ENCODE peak calls at places on chromosome 11, in ten cellular contexts. C is endothelial cell of umbilical vein; Y is stimulated activated CD8-positive, alpha-beta memory T cell treated with anti-CD3 and anti-CD28 coated beads, Interleukin-7, amount 100 ng/mL, for 48 hours; Q is activated T-helper 1 cell treated with anti-CD3 and anti-CD28 coated beads, Interleukin-12 subunit alpha, Interleukin-12 subunit beta, Interleukin-2, Interleukin-4 antibody, amounts not matched to agents 30 ng/mL and 10 ng/mL and 1 ng/mL, durations not matched to agents 14 hours and 24 hours and 36 hours; O is substantia nigra; X is aorta; T is stimulated activated CD4-positive, alpha-beta T cell treated with anti-CD3 and anti-CD28 coated beads, Interleukin-15, amount 100 ng/mL, for 1 hour; V is hypothalamus; E is activated CD4-positive, alpha-beta T cell treated with anti-CD3 and anti-CD28 coated beads for 36 hours; L is activated naive CD8-positive, alpha-beta T cell treated with anti-CD3 and anti-CD28 coated beads, Interleukin-2, amount 10 ng/mL, durations not matched to agents 7 days and 5 days. N is an unnamed sample.
A peak's percentile ranks its signal among the peaks of the same experiment; 100 is the strongest.

GRCh38 chr11:1472180-1473005 is 14.2 kb downstream of the MOB2 start:
- DNase-seq in E (no peak), V (no peak), X (peak; percentile 59), L (no peak), T (no peak), C (no peak), Y (no peak), O (no peak), Q (no peak), N (no peak)

GRCh38 chr11:97107604-97108003 is 717.8 kb downstream of the JRKL start:
- DNase-seq in C (no peak), Y (no peak), V (no peak), X (no peak), E (no peak), T (no peak), Q (no peak), O (no peak), L (no peak), N (no peak)

GRCh38 chr11:981764-982163 is 54.8 kb downstream of the MUC6 start:
- DNase-seq in V (no peak), O (no peak), T (no peak), Y (no peak), L (no peak), E (no peak), C (no peak), Q (no peak), X (no peak), N (no peak)

GRCh38 chr11:11482726-11483125 is 129.7 kb upstream of the CSNK2A3 start:
- DNase-seq in Q (no peak), E (no peak), V (no peak), O (no peak), Y (no peak), T (no peak), L (no peak), X (no peak), C (no peak), N (no peak)

GRCh38 chr11:75334402-75334891 is 17.0 kb downstream of the ARRB1 start:
- DNase-seq in X (no peak), Q (no peak), V (no peak), L (no peak), C (no peak), T (no peak), O (no peak), Y (no peak), E (no peak), N (no peak)

GRCh38 chr11:26720003-26720402 is 1.9 kb downstream of the SLC5A12 start:
- DNase-seq in Y (no peak), E (no peak), V (no peak), O (no peak), C (no peak), X (no peak), T (no peak), L (no peak), Q (no peak), N (no peak)

GRCh38 chr11:119741369-119742262 is 12.6 kb upstream of the NECTIN1 start:
- DNase-seq in Y (peak; percentile 24), E (peak; percentile 79), Q (peak; percentile 27), X (peak; percentile 87), T (peak; percentile 34), O (peak; percentile 69), L (peak; percentile 77), C (peak; percentile 20), V (peak; percentile 55), N (peak; percentile 64)

GRCh38 chr11:120985718-120986569 is 38.0 kb upstream of the TBCEL start:
- DNase-seq in O (no peak), C (peak; percentile 38), Q (peak; percentile 30), T (peak; percentile 2), X (peak; percentile 78), E (peak; percentile 63), Y (peak; percentile 2), L (peak; percentile 64), V (no peak), N (peak; percentile 61)

GRCh38 chr11:102494216-102494615 is 36.3 kb downstream of the MMP7 start:
- DNase-seq in V (no peak), E (no peak), T (no peak), X (no peak), Y (no peak), L (no peak), O (no peak), Q (no peak), C (peak; percentile 85), N (no peak)

GRCh38 chr11:97956904-97957303 is 1063.8 kb upstream of the CNTN5 start:
- DNase-seq in T (no peak), C (no peak), L (no peak), V (no peak), X (no peak), Q (no peak), E (no peak), O (no peak), Y (no peak), N (no peak)

GRCh38 chr11:129853508-129854228 is 38.0 kb downstream of the TMEM45B start:
- DNase-seq in L (peak; percentile 61), Y (no peak), X (no peak), Q (peak; percentile 57), E (peak; percentile 76), T (peak; percentile 45), O (no peak), C (no peak), V (no peak), N (peak; percentile 84)

GRCh38 chr11:44374001-44374400 is 64.1 kb upstream of the ALX4 start:
- DNase-seq in E (no peak), C (no peak), Q (no peak), V (no peak), O (no peak), T (no peak), Y (no peak), L (no peak), X (no peak), N (no peak)

GRCh38 chr11:129881570-129882170 is 13.7 kb downstream of the NFRKB start:
- DNase-seq in O (no peak), V (no peak), E (peak; percentile 70), C (peak; percentile 41), Q (peak; percentile 28), Y (no peak), X (no peak), L (peak; percentile 48), T (peak; percentile 13), N (peak; percentile 62)